ENCODE peak calls at places on chromosome 14, in nine cellular contexts. T is H9; U is WTC11; S is GDM1; G is effector memory CD8-positive, alpha-beta T cell; C is foreskin fibroblast; M is hepatic stellate cell; J is T47D; Y is iPS DF 6.9. O is an unnamed sample.

GRCh38 chr14:51432302-51432948 is 192.4 kb downstream of the TMX1 start:
- DNase-seq in T (no peak), U (no peak), S (no peak), G (no peak), C (no peak), M (no peak), J (no peak), Y (no peak), O (no peak)

GRCh38 chr14:93073833-93074769 is 41.6 kb downstream of the ITPK1 start:
- DNase-seq in T (no peak), U (no peak), S (peak), G (no peak), C (peak), M (peak), J (no peak), Y (no peak), O (no peak)

GRCh38 chr14:102592969-102593840 is 756 bp downstream of the RCOR1 start:
- DNase-seq in T (no peak), U (peak), S (peak), G (peak), C (no peak), M (peak), J (peak), Y (no peak), O (no peak)

GRCh38 chr14:100027771-100028490 is 37.3 kb upstream of the EVL start:
- DNase-seq in T (no peak), U (no peak), S (no peak), G (no peak), C (no peak), M (no peak), J (no peak), Y (no peak), O (no peak)

GRCh38 chr14:100747021-100747586 is 20.4 kb downstream of the DLK1 start:
- DNase-seq in T (peak), U (no peak), S (no peak), G (no peak), C (peak), M (no peak), J (no peak), Y (no peak), O (no peak)

GRCh38 chr14:54882521-54882920 is 20.1 kb downstream of the GCH1 start:
- DNase-seq in T (no peak), U (no peak), S (no peak), G (no peak), C (no peak), M (no peak), J (no peak), Y (no peak), O (no peak)

GRCh38 chr14:100422556-100423420 is 99.6 kb downstream of the SLC25A47 start:
- DNase-seq in T (no peak), U (no peak), S (no peak), G (no peak), C (no peak), M (no peak), J (no peak), Y (no peak), O (no peak)

GRCh38 chr14:80850197-80850814 is 91.2 kb downstream of the CEP128 start:
- DNase-seq in T (no peak), U (no peak), S (no peak), G (no peak), C (peak), M (no peak), J (peak), Y (peak), O (no peak)

GRCh38 chr14:99028041-99028440 is 244.0 kb downstream of the BCL11B start:
- DNase-seq in T (no peak), U (no peak), S (no peak), G (no peak), C (no peak), M (no peak), J (no peak), Y (no peak), O (no peak)

GRCh38 chr14:72401632-72402428 is 469.6 kb downstream of the RGS6 start:
- DNase-seq in T (no peak), U (no peak), S (peak), G (no peak), C (no peak), M (no peak), J (no peak), Y (no peak), O (no peak)

GRCh38 chr14:90049390-90049789 is 12.4 kb upstream of the KCNK13 start:
- DNase-seq in T (no peak), U (no peak), S (no peak), G (no peak), C (peak), M (no peak), J (no peak), Y (no peak), O (no peak)

GRCh38 chr14:87934185-87934584 is 58.8 kb downstream of the GALC start:
- DNase-seq in T (no peak), U (no peak), S (no peak), G (no peak), C (no peak), M (no peak), J (peak), Y (no peak), O (no peak)

GRCh38 chr14:50103558-50103957 is 12.8 kb downstream of the VCPKMT start:
- DNase-seq in T (no peak), U (no peak), S (no peak), G (no peak), C (no peak), M (no peak), J (no peak), Y (no peak), O (no peak)

GRCh38 chr14:68879841-68880575 is 87.1 kb upstream of the ZFP36L1 start:
- DNase-seq in T (no peak), U (no peak), S (no peak), G (no peak), C (no peak), M (no peak), J (no peak), Y (no peak), O (no peak)

GRCh38 chr14:55889124-55889523 is 229.1 kb upstream of the PELI2 start:
- DNase-seq in T (no peak), U (no peak), S (no peak), G (no peak), C (no peak), M (no peak), J (peak), Y (no peak), O (no peak)

GRCh38 chr14:77892381-77892871 is 92.5 kb downstream of the ADCK1 start:
- DNase-seq in T (no peak), U (no peak), S (no peak), G (no peak), C (no peak), M (no peak), J (no peak), Y (no peak), O (no peak)

GRCh38 chr14:104277416-104278213 is 139.2 kb downstream of the KIF26A start:
- DNase-seq in T (peak), U (peak), S (no peak), G (no peak), C (no peak), M (no peak), J (no peak), Y (no peak), O (no peak)

GRCh38 chr14:69262516-69262915 is 2.6 kb downstream of the GALNT16 start:
- DNase-seq in T (no peak), U (no peak), S (no peak), G (no peak), C (no peak), M (no peak), J (peak), Y (no peak), O (no peak)

GRCh38 chr14:100585448-100586152 is 1.6 kb downstream of the BEGAIN start:
- DNase-seq in T (no peak), U (peak), S (no peak), G (no peak), C (no peak), M (no peak), J (no peak), Y (no peak), O (no peak)

GRCh38 chr14:23366163-23366921 is 1.4 kb upstream of the EFS start:
- DNase-seq in T (peak), U (peak), S (no peak), G (no peak), C (no peak), M (peak), J (no peak), Y (no peak), O (peak)

GRCh38 chr14:105495101-105495989 is 4.3 kb downstream of the TEDC1 start:
- DNase-seq in T (peak), U (no peak), S (no peak), G (no peak), C (no peak), M (no peak), J (no peak), Y (no peak), O (no peak)

GRCh38 chr14:79044894-79045624 is 874.9 kb downstream of the NRXN3 start:
- DNase-seq in T (peak), U (no peak), S (no peak), G (no peak), C (peak), M (peak), J (no peak), Y (no peak), O (no peak)